ENCODE peak calls at places on chromosomes 6 and 20, in six cellular contexts. M is neural progenitor cell; O is HFF-Myc; P is tibial artery; J is CD8-positive, alpha-beta T cell; S is transverse colon. G is an unnamed sample.

GRCh38 chr20:57941572-57942381 is 232.0 kb upstream of the PMEPA1 start:
- DNase-seq in S (no peak), J (no peak), O (no peak), P (no peak), M (no peak), G (no peak)

GRCh38 chr20:4795394-4795793 is 73.7 kb downstream of the PRND start:
- DNase-seq in J (peak), M (no peak), S (no peak), O (peak), P (peak), G (peak)

GRCh38 chr6:125469915-125470314 is 168.1 kb upstream of the HDDC2 start:
- DNase-seq in J (no peak), S (no peak), O (no peak), M (no peak), P (no peak), G (no peak)

GRCh38 chr20:32672982-32673727 is 586 bp downstream of the C20orf203 start:
- DNase-seq in O (no peak), P (no peak), M (no peak), J (peak), S (peak), G (peak)

GRCh38 chr6:121607716-121608115 is 172.3 kb downstream of the GJA1 start:
- DNase-seq in J (no peak), M (no peak), O (no peak), P (no peak), S (no peak), G (no peak)

GRCh38 chr20:1667510-1668085 is 10.0 kb upstream of the SIRPG start:
- DNase-seq in S (no peak), J (no peak), P (no peak), M (no peak), O (no peak), G (no peak)

GRCh38 chr20:34872604-34873224 is at the start of gene GGT7:
- DNase-seq in M (peak), P (peak), J (peak), O (peak), S (peak), G (peak)

GRCh38 chr6:99119109-99120031 is 171.6 kb upstream of the FBXL4 start:
- DNase-seq in S (no peak), J (no peak), O (peak), P (no peak), M (peak), G (peak)

GRCh38 chr6:38262041-38262440 is 377.7 kb downstream of the BTBD9 start:
- DNase-seq in P (no peak), M (no peak), O (peak), S (no peak), J (no peak), G (no peak)

GRCh38 chr20:59988141-59988540 is 29.9 kb downstream of the CDH26 start:
- DNase-seq in M (no peak), O (no peak), S (no peak), J (no peak), P (no peak), G (no peak)

GRCh38 chr6:136548582-136549330 is 1.5 kb downstream of the MAP7 start:
- DNase-seq in M (no peak), S (no peak), O (no peak), J (no peak), P (no peak), G (no peak)

GRCh38 chr6:65776332-65776731 is 69.3 kb upstream of the EYS start:
- DNase-seq in J (no peak), P (no peak), S (no peak), O (no peak), M (peak), G (no peak)
- TF ChIP-seq CTCF in J (no peak), P (no peak), S (peak), O (no peak), M (peak), G (no peak)

GRCh38 chr6:106518748-106519147 is 110.5 kb downstream of the RTN4IP1 start:
- DNase-seq in S (no peak), P (no peak), O (no peak), M (no peak), J (no peak), G (peak)

GRCh38 chr6:106517699-106518098 is 111.6 kb downstream of the RTN4IP1 start:
- DNase-seq in S (no peak), J (no peak), M (no peak), O (no peak), P (no peak), G (no peak)

GRCh38 chr6:106519460-106520394 is 109.6 kb downstream of the RTN4IP1 start:
- DNase-seq in O (peak), J (peak), P (peak), M (no peak), S (peak), G (peak)

GRCh38 chr6:106522557-106522956 is 106.7 kb downstream of the RTN4IP1 start:
- DNase-seq in P (no peak), S (no peak), J (no peak), M (no peak), O (no peak), G (peak)

DNA sequence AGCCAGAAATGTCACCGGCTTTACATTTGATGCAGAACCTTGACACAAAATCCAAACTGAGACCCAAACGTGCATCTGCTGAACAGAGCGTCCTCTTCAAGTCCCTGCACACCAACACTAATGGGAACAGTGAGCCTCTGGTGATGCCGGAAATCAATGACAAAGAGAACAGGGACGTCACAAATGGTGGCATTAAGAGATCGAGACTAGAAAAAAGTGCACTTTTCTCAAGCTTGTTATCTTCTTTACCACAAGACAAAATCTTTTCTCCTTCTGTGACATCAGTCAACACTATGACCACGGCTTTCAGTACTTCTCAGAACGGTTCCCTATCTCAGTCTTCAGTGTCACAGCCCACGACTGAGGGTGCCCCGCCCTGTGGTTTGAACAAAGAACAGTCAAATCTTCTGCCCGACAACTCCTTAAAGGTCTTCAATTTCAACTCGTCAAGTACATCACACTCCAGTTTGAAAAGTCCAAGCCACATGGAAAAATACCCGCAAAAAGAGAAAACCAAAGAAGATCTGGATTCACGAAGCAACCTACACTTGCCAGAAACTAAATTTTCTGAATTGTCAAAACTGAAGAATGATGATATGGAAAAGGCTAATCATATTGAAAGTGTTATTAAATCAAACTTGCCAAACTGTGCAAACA is 108.5 kb downstream of the RTN4IP1 start:
- DNase-seq in J (peak), M (no peak), S (peak), P (no peak), O (no peak), G (peak)
- H3K4me3 ChIP-seq in J (peak), M (no peak), S (no peak), P (no peak), O (no peak), G (peak)

DNA sequence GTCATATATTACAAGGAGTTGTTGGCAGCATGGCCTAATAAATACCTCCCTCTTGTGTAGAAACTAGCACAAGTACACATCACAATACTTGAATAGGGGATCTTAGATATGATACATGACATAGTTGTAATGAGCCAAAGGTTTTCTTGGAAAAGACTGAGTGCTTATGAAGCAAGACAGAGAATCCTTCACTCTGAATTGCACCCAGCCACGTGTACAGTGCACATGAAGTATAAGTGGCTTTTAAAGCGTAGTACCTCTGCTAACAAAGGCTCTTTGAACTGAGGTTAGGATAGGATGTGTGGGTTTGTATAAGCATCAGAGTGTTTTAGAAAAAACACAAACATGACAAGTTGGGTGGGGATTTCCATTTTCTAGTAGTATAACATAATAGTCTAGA is 145.5 kb upstream of the STMND1 start:
- DNase-seq in M (no peak), J (no peak), O (no peak), S (no peak), P (no peak), G (no peak)
- TF ChIP-seq CTCF in M (no peak), J (no peak), O (no peak), S (no peak), P (no peak), G (no peak)

GRCh38 chr6:6547111-6547879 is 41.2 kb upstream of the LY86 start:
- DNase-seq in P (peak), M (peak), S (peak), J (peak), O (peak), G (peak)
- H3K4me3 ChIP-seq in P (peak), M (peak), S (no peak), J (peak), O (no peak), G (peak)

DNA sequence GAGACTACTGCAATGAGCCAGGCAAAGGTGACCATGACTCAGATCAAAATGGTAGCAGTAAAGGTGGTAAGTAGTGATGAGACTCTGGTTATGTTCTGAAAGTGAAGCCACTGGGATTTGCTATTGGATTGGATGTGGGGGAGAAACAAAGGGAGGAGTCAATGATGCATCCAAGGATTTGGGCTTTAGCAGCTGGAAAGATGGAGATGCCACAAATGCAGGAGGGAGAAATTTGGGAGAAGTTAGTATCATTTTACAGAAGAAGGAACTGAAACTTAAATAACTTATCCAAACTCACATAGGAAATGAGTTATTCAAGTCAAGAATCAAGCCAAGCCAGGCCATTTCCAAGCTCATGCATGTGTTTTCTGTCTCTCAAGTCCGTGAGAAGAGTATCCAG is 155.1 kb upstream of the TNFAIP3 start:
- DNase-seq in P (no peak), O (no peak), S (no peak), J (no peak), M (no peak), G (peak)
- TF ChIP-seq CTCF in P (no peak), O (no peak), S (no peak), J (no peak), M (no peak), G (no peak)

GRCh38 chr6:108260126-108260808 is 573 bp downstream of the SNX3 start:
- DNase-seq in S (peak), M (peak), O (peak), J (no peak), P (peak), G (peak)

GRCh38 chr6:108263371-108263770 is 2.5 kb upstream of the SNX3 start:
- DNase-seq in M (no peak), S (no peak), J (no peak), P (no peak), O (no peak), G (no peak)

DNA sequence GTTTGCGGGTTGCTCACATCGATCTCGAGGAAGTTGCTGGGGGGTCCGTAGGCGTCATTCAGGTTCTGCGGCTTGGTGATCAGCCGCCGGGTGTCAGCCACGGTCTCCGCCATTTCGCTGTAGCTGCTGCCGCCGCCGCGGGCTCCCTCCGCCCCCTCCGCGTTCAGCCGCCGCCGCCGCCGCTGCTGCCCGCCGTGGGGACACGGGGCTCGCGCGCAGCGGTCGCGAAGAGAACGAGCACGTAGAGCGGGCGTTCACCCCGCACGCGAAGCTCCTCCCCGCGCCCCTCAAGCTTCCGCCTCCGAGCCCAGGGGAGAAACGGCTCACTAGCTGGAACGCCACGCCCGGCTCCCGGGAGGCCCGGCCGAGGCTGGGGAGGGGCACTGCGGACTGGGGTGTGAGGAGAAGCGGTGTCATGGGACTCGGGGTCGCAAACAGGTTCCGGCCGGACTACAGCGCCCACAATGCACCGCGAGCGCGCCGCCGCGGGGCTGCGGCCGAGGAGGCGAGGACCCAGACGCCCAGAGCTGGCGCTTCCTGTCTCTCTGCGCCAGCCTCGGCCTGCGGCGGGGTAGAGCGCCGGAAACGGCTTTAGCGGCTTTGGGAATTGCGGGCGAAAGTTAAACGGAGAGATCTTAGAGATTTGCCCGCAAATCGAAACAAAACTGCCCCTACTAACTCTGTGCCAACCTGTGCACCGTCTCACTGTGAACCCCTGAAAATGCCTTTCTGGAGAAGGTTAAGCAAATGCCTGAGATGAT is at the start of gene SNX3:
- DNase-seq in J (peak), M (peak), S (peak), P (peak), O (peak), G (peak)
- H3K4me3 ChIP-seq in J (peak), M (peak), S (peak), P (peak), O (peak), G (peak)